ENCODE peak calls at places on chromosomes 5 and 9, in five cellular contexts. J, U, C, R and F are unnamed samples.

GRCh38 chr9:5756633-5757032 is 76.3 kb downstream of the ERMP1 start:
- DNase-seq in J (no peak), R (no peak), C (no peak), U (no peak), F (no peak)

GRCh38 chr9:104028827-104029226 is 65.3 kb upstream of the SMC2 start:
- DNase-seq in C (no peak), J (no peak), U (no peak), R (no peak), F (no peak)

GRCh38 chr9:124477211-124478013 is 27.2 kb downstream of the ADGRD2 start:
- DNase-seq in U (no peak), R (no peak), J (peak; percentile 24), C (peak; percentile 78), F (no peak)

GRCh38 chr5:173743641-173744343 is 127.3 kb upstream of the BOD1 start:
- DNase-seq in C (no peak), J (no peak), U (peak; percentile 50), R (peak; percentile 73), F (no peak)

GRCh38 chr5:67215592-67216471 is 19.2 kb upstream of the CD180 start:
- DNase-seq in R (peak; percentile 79), U (peak; percentile 71), C (no peak), J (no peak), F (no peak)

GRCh38 chr9:90128587-90129190 is 513.9 kb downstream of the DIRAS2 start:
- DNase-seq in U (no peak), R (no peak), J (no peak), C (no peak), F (no peak)

GRCh38 chr5:115751176-115751575 is 65.3 kb downstream of the CDO1 start:
- DNase-seq in R (no peak), J (no peak), U (no peak), C (no peak), F (no peak)

GRCh38 chr9:33460854-33461253 is 12.9 kb downstream of the NOL6 start:
- DNase-seq in U (no peak), J (no peak), C (no peak), R (no peak), F (no peak)

GRCh38 chr9:95459867-95460626 is 56.7 kb downstream of the PTCH1 start:
- DNase-seq in J (no peak), U (no peak), C (no peak), R (no peak), F (no peak)

GRCh38 chr9:744790-745456 is 96.6 kb upstream of the DMRT1 start:
- DNase-seq in R (no peak), U (peak; percentile 35), C (no peak), J (no peak), F (no peak)

GRCh38 chr5:124148574-124148973 is 597.9 kb downstream of the ZNF608 start:
- DNase-seq in J (no peak), U (no peak), R (no peak), C (no peak), F (no peak)

GRCh38 chr5:4205408-4205807 is 609.8 kb downstream of the IRX1 start:
- DNase-seq in U (no peak), R (no peak), J (no peak), C (no peak), F (no peak)

GRCh38 chr5:1429501-1429900 is 15.7 kb downstream of the SLC6A3 start:
- DNase-seq in U (no peak), R (no peak), J (no peak), C (no peak), F (no peak)

GRCh38 chr5:128553747-128554146 is 15.7 kb upstream of the FBN2 start:
- DNase-seq in J (no peak), U (no peak), R (no peak), C (no peak), F (no peak)

GRCh38 chr5:128549496-128549895 is 11.5 kb upstream of the FBN2 start:
- DNase-seq in R (no peak), C (no peak), U (no peak), J (no peak), F (no peak)

GRCh38 chr5:128546658-128547281 is 8.7 kb upstream of the FBN2 start:
- DNase-seq in U (no peak), C (no peak), R (no peak), J (no peak), F (no peak)

DNA sequence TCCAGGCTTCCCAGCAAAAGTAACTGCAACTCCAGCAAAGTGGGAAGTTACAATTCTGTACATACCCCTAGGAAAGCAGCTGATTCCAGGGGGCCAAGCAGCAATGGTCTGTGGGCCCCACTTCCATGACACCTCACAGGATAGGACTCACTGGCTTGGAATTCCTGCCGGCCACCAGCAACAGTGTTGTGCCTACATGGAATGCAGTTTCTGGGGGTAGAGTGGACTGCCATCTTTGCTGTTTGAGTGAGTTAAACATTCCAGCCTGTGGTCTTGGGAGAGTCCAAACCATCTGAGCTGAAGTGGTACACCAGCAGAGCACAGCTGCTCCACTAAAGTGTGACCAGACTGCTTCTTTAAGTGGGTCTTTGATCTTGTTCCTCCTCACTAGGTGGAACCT is 13.4 kb upstream of the FBN2 start:
- DNase-seq in U (no peak), C (no peak), R (no peak), J (no peak), F (no peak)
- TF ChIP-seq ESRRA in U (no peak), C (no peak), R (no peak), J (no peak), F (no peak)

GRCh38 chr5:43556857-43557593 is at the start of gene PAIP1:
- DNase-seq in U (peak; percentile 66), J (peak; percentile 90), C (peak; percentile 93), R (peak; percentile 37), F (peak; percentile 80)

GRCh38 chr5:43560128-43560527 is 3.3 kb upstream of the PAIP1 start:
- DNase-seq in R (no peak), J (no peak), C (no peak), U (no peak), F (no peak)

GRCh38 chr5:43553381-43553780 is 3.5 kb downstream of the PAIP1 start:
- DNase-seq in J (no peak), U (no peak), R (no peak), C (no peak), F (no peak)

GRCh38 chr5:43554497-43554896 is 2.4 kb downstream of the PAIP1 start:
- DNase-seq in R (no peak), J (no peak), C (no peak), U (no peak), F (no peak)

GRCh38 chr5:43555895-43556606 is 826 bp downstream of the PAIP1 start:
- DNase-seq in U (peak; percentile 29), R (no peak), C (peak; percentile 72), J (peak; percentile 62), F (peak; percentile 65)
- TF ChIP-seq CTCF in U (no peak), R (no peak), C (no peak), J (no peak), F (no peak)

GRCh38 chr5:171291371-171291770 is 17.7 kb upstream of the TLX3 start:
- DNase-seq in R (no peak), C (no peak), J (no peak), U (no peak), F (no peak)

GRCh38 chr5:171285465-171285864 is 23.6 kb upstream of the TLX3 start:
- DNase-seq in R (no peak), J (no peak), C (no peak), U (no peak), F (no peak)

DNA sequence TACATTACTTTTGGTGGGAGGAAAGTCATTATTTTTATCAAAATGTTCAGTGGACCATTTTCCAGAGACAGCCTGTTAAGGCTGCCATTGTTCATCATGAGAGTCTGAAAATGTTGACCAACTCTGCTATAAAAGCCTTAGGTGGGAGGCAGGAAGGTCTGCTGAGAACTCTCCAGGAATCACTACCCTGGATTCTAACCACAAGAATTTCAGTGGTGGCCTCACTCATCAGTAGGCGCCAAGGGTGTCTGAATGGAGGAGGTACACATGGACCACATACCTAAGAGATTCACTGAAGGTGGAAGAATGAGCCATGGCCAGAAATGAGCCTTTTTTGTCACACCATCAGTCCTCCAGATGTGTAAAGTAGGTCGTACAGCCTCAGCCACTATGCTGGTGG is 21.0 kb upstream of the TLX3 start:
- DNase-seq in C (no peak), J (no peak), U (no peak), R (no peak), F (no peak)
- TF ChIP-seq ESRRA in C (no peak), J (no peak), U (no peak), R (no peak), F (no peak)

GRCh38 chr5:16428359-16428758 is 37.2 kb downstream of the ZNF622 start:
- DNase-seq in R (no peak), J (no peak), U (no peak), C (no peak), F (no peak)
- TF ChIP-seq CTCF in R (no peak), J (no peak), U (no peak), C (no peak), F (no peak)

GRCh38 chr5:31280210-31280609 is 86.7 kb downstream of the CDH6 start:
- DNase-seq in R (no peak), U (no peak), J (no peak), C (no peak), F (no peak)
- TF ChIP-seq ESRRA in R (no peak), U (no peak), J (no peak), C (no peak), F (no peak)

GRCh38 chr9:126615251-126615790 is 1.6 kb downstream of the LMX1B start:
- DNase-seq in R (no peak), C (no peak), U (peak; percentile 21), J (no peak), F (peak; percentile 42)
- TF ChIP-seq CTCF in R (no peak), C (no peak), U (no peak), J (no peak), F (no peak)

GRCh38 chr9:128163027-128163515 is 3.0 kb downstream of the BBLN start:
- DNase-seq in J (no peak), C (no peak), R (no peak), U (no peak), F (no peak)

GRCh38 chr9:128160603-128160987 is 530 bp downstream of the BBLN start:
- DNase-seq in J (no peak), R (no peak), U (no peak), C (peak; percentile 83), F (no peak)

GRCh38 chr9:128164332-128164885 is 4.3 kb downstream of the BBLN start:
- DNase-seq in C (no peak), U (no peak), J (no peak), R (no peak), F (no peak)

GRCh38 chr9:128163523-128164331 is 3.7 kb downstream of the BBLN start:
- DNase-seq in C (no peak), J (no peak), U (no peak), R (no peak), F (no peak)

GRCh38 chr9:128162215-128163026 is 2.4 kb downstream of the BBLN start:
- DNase-seq in C (no peak), R (no peak), U (no peak), J (no peak), F (no peak)
- TF ChIP-seq ESRRA in C (no peak), R (no peak), U (no peak), J (no peak), F (no peak)